ENCODE peak calls at places on chromosomes 5 and 9, in five cellular contexts. G is transverse colon, J is adrenal gland, Z is left lung, W is right lobe of liver. A is an unnamed sample. For H3K4me1, the result is how much of the 10 kb centered on the place peaks cover.

GRCh38 chr9:124802426-124802825 is 25.5 kb downstream of the OLFML2A start:
- DNase-seq in G (no peak), J (no peak), Z (peak), W (no peak), A (no peak)

GRCh38 chr9:92100237-92100911 is 14.8 kb downstream of the SPTLC1 start:
- DNase-seq in G (no peak), J (no peak), Z (no peak), W (no peak), A (no peak)

GRCh38 chr5:163306421-163306820 is 131.0 kb upstream of the CCNG1 start:
- DNase-seq in G (no peak), J (no peak), Z (no peak), W (no peak), A (no peak)

GRCh38 chr9:72442212-72442607 is 77.2 kb upstream of the ZFAND5 start:
- DNase-seq in G (no peak), J (no peak), Z (no peak), W (no peak), A (no peak)

GRCh38 chr9:121331992-121332685 is 37.9 kb downstream of the STOM start:
- DNase-seq in G (no peak), J (no peak), Z (no peak), W (no peak), A (no peak)

GRCh38 chr5:155729684-155730059 is 597.3 kb upstream of the SGCD start:
- DNase-seq in G (no peak), J (peak), Z (peak), W (no peak), A (no peak)

GRCh38 chr9:97045300-97045699 is 6.4 kb upstream of the CTSV start:
- DNase-seq in G (no peak), J (no peak), Z (no peak), W (no peak), A (no peak)

GRCh38 chr9:134935056-134936020 is 17.6 kb upstream of the FCN1 start:
- DNase-seq in G (no peak), J (no peak), Z (no peak), W (no peak), A (no peak)

GRCh38 chr9:114121445-114122151 is 22.5 kb upstream of the KIF12 start:
- DNase-seq in G (no peak), J (no peak), Z (peak), W (no peak), A (no peak)

GRCh38 chr9:80518441-80518840 is 946.7 kb downstream of the TLE4 start:
- DNase-seq in G (no peak), J (no peak), Z (no peak), W (no peak), A (no peak)

GRCh38 chr5:121937762-121938161 is 24.0 kb upstream of the SRFBP1 start:
- DNase-seq in G (no peak), J (no peak), Z (no peak), W (no peak), A (no peak)

GRCh38 chr5:74326571-74327338 is 313.8 kb downstream of the ENC1 start:
- DNase-seq in G (peak), J (no peak), Z (no peak), W (no peak), A (peak)

GRCh38 chr5:172855597-172856292 is 21.7 kb downstream of the ERGIC1 start:
- DNase-seq in G (no peak), J (peak), Z (no peak), W (peak), A (peak)

GRCh38 chr9:113210815-113211214 is 10.3 kb downstream of the FKBP15 start:
- DNase-seq in G (no peak), J (no peak), Z (no peak), W (no peak), A (peak)

GRCh38 chr5:147225938-147226337 is 8.9 kb upstream of the STK32A start:
- DNase-seq in G (no peak), J (no peak), Z (no peak), W (no peak), A (no peak)

GRCh38 chr9:130860458-130861316 is 25.6 kb downstream of the ABL1 start:
- DNase-seq in G (peak), J (peak), Z (peak), W (no peak), A (peak)

GRCh38 chr9:137110911-137111787 is 3.4 kb downstream of the DPP7 start:
- DNase-seq in G (no peak), J (no peak), Z (no peak), W (no peak), A (no peak)

GRCh38 chr9:82491604-82492003 is 503.0 kb downstream of the SPATA31D1 start:
- DNase-seq in G (no peak), J (no peak), Z (no peak), W (no peak), A (no peak)

GRCh38 chr9:131854906-131855504 is 115.1 kb upstream of the RAPGEF1 start:
- DNase-seq in G (no peak), J (peak), Z (no peak), W (no peak), A (no peak)

GRCh38 chr9:72292874-72293607 is 72.0 kb downstream of the ZFAND5 start:
- DNase-seq in G (peak), J (peak), Z (no peak), W (no peak), A (peak)

GRCh38 chr9:107465467-107466451 is 23.8 kb downstream of the KLF4 start:
- DNase-seq in G (peak), J (peak), Z (peak), W (peak), A (peak)

GRCh38 chr9:113558632-113559502 is 95.3 kb downstream of the RGS3 start:
- DNase-seq in G (peak), J (peak), Z (no peak), W (peak), A (peak)

GRCh38 chr9:113416149-113416726 is 5.7 kb downstream of the C9orf43 start:
- DNase-seq in G (no peak), J (no peak), Z (no peak), W (no peak), A (no peak)

GRCh38 chr5:6399978-6400910 is 21.9 kb upstream of the MED10 start:
- DNase-seq in G (no peak), J (no peak), Z (no peak), W (no peak), A (no peak)

GRCh38 chr5:114070093-114070722 is 291.7 kb upstream of the KCNN2 start:
- DNase-seq in G (no peak), J (no peak), Z (no peak), W (no peak), A (no peak)

GRCh38 chr5:122076669-122077450 is 1.2 kb downstream of the LOX start:
- DNase-seq in G (peak), J (peak), Z (peak), W (peak), A (peak)

GRCh38 chr5:122077451-122078115 is 476 bp downstream of the LOX start:
- DNase-seq in G (peak), J (no peak), Z (peak), W (no peak), A (no peak)

GRCh38 chr5:154683101-154683757 is 71.9 kb upstream of the LARP1 start:
- DNase-seq in G (no peak), J (no peak), Z (no peak), W (no peak), A (no peak)

GRCh38 chr9:129661029-129661428 is 4.4 kb upstream of the PRRX2 start:
- DNase-seq in G (no peak), J (no peak), Z (no peak), W (no peak), A (no peak)

GRCh38 chr5:113162770-113163169 is 186.2 kb downstream of the DCP2 start:
- DNase-seq in G (no peak), J (no peak), Z (no peak), W (no peak), A (no peak)

GRCh38 chr9:99515087-99515486 is 293.0 kb downstream of the SEC61B start:
- DNase-seq in G (no peak), J (no peak), Z (no peak), W (no peak), A (peak)

GRCh38 chr9:88571417-88571816 is 36.4 kb downstream of the NXNL2 start:
- DNase-seq in G (no peak), J (no peak), Z (no peak), W (no peak), A (no peak)

DNA sequence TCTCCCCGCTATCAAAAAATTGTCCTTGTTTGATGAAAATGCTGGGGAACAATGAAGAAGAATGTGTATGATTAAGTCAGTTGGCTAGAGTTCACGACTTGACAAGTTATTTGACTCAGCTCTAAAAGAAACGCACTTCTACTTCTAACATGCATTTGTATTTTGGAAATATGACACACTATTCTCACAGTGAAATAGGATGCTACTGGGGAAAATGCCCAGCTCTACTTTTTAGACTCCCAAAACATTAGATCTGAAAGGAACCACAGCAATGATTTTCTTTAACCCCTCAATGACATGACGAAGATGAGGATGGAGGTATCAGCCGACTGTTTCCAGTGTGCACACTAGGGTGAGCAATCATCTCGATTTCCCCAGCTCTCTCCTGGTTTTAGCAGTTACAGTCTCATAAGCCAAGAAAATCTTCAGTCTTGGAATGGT is 83.6 kb upstream of the PCSK1 start:
- DNase-seq in G (no peak), J (no peak), Z (no peak), W (no peak), A (no peak)
- TF ChIP-seq CTCF in G (no peak), J (no peak), Z (no peak), W (no peak), A (no peak)

DNA sequence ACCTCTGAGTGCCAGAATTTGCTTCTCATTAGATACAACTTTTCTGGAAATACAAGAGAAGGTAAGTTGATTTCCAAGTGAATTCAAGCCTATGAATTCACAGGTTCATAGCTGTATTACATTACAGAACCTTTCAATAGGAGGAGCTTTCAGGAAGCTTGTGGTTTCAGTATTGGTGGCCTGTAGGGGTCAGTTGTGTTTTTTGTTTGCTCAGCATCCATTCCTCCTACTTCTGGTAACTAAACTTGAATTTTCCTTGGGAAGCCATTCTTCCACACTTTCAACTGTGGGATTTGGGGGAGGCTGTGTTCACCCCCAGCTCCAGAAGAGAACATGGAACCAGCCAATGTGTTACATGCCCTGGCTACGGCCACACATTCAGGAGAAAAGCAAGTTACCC is 5.6 kb upstream of the CYSTM1 start:
- DNase-seq in G (no peak), J (no peak), Z (no peak), W (peak), A (no peak)
- H3K4me1 ChIP-seq in G (under half), J (under half), Z (under half), W (under half), A (under half)

DNA sequence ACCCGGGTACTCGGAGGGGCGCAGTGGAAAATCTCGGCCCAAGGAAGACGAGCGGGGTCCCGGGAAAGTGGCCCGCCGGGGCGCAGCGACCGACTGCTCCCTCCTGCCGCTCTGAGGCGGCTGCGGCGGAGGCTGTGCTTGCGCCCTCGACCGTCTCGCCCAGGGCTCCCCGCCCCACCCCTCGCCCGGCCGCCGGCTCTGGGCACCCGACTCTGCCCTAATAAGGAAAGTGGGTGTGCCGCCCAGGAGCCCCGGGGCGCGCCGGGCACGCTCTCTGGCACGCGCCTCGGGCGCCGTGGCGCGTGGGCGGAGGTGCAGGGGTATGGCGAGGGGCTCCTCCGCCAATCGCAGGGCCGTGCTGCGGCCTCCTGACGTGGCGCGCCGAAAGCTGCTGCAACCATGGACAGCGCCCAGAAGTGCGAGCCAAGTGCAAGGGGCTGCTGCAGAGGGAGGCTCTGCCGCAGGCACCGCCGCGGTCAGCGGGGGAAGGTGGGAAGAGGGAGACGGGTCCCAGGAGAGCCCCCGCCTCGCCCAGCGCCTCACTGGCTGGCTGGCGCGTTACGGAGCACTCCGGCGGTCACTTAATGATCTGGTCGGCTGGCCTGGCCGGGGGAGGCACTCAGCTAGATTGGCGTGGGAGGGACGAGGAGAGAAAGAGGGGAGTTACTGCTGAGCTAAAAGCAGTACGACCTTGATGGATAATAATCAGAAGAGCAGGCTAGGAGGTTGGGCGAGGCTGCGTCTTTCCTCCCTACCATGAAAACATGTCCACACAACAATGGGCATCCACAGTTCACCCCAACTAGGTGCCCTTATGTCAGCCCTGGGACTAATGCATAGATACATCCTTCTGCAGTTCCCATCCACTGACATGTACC is at the start of gene PRUNE2:
- DNase-seq in G (peak), J (peak), Z (peak), W (no peak), A (peak)
- H3K4me3 ChIP-seq in G (peak), J (no peak), Z (peak), W (no peak), A (peak)

GRCh38 chr5:59387127-59387526 is 506.4 kb downstream of the PDE4D start:
- DNase-seq in G (no peak), J (no peak), Z (no peak), W (no peak), A (no peak)

GRCh38 chr5:59391576-59391975 is 501.9 kb downstream of the PDE4D start:
- DNase-seq in G (no peak), J (no peak), Z (no peak), W (no peak), A (no peak)

GRCh38 chr5:59393585-59394289 is 499.8 kb downstream of the PDE4D start:
- DNase-seq in G (no peak), J (no peak), Z (no peak), W (no peak), A (no peak)

GRCh38 chr5:59390989-59391388 is 502.5 kb downstream of the PDE4D start:
- DNase-seq in G (no peak), J (no peak), Z (no peak), W (no peak), A (no peak)

GRCh38 chr5:59390074-59390659 is 503.4 kb downstream of the PDE4D start:
- DNase-seq in G (no peak), J (no peak), Z (no peak), W (no peak), A (peak)
- TF ChIP-seq CTCF in G (peak), J (peak), Z (peak), W (peak), A (peak)

DNA sequence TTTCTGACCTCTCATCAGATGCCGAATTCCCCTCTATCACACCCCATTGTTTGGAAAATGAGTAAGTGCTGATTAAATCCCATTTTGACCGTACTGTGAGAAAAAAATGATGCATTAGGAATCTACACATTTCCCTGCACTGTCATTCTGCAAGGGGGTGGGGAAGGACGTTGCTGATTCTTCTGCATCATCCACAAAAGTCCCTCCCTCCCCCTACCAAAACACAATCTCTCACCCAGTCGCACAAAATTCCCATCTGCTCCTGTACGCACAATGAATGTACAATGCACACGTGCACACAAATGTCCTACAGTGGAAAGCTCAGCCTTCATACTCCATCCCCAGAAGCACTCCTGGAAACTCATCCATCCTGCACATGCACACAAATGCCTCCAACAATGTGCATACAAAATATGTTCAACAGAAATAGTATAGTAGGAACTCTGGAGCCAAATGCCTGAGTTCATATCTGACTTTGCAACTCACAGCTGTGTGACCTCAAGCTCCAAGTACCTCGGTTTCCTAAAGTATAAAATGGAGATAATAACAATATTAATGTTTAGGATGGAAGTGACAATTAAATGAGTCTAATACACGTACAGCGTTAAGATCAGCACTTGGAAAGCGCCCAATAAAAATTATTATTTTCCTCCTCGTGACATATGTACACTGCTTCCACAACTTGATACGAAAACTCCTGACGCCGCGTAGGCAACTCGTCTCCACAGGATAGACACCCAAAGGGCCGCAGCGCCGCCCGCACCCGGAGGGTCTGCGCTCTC is 805 bp downstream of the TNIP1 start:
- DNase-seq in G (no peak), J (no peak), Z (no peak), W (no peak), A (no peak)
- H3K4me1 ChIP-seq in G (under half), J (under half), Z (half or more), W (under half), A (half or more)

GRCh38 chr9:37650873-37651768 is at the start of gene FRMPD1:
- DNase-seq in G (peak), J (peak), Z (peak), W (peak), A (peak)
- H3K4me3 ChIP-seq in G (peak), J (no peak), Z (peak), W (peak), A (peak)

DNA sequence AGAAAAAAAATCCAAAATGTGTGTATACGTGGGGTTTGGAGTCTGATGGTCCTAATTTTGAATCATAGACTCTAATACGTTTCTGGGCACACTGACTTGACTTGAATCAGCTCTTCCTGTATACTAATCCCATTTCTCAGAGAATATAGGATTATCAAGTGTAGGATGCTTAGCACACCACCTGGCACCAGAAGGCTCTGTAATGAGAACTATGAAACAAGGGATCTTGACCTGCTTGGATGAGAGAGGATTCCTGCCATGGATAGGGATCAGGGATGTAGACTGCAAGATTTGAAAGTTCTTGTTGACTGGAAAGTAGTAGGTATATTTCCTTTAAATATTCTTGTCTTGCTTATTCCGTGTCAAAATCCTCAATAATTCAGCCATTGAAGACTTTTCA is 7.8 kb downstream of the HSPA4 start:
- DNase-seq in G (no peak), J (no peak), Z (no peak), W (no peak), A (no peak)
- TF ChIP-seq CTCF in G (no peak), J (no peak), Z (no peak), W (no peak), A (no peak)

GRCh38 chr5:134374234-134374633 is 2.9 kb downstream of the UBE2B start:
- DNase-seq in G (no peak), J (no peak), Z (no peak), W (no peak), A (no peak)

GRCh38 chr5:134371834-134372340 is 518 bp downstream of the UBE2B start:
- DNase-seq in G (peak), J (peak), Z (peak), W (peak), A (peak)

GRCh38 chr5:134365604-134366003 is 1.4 kb downstream of the CDKL3 start:
- DNase-seq in G (no peak), J (no peak), Z (no peak), W (no peak), A (no peak)

GRCh38 chr5:134370871-134371833 is at the start of gene UBE2B:
- DNase-seq in G (peak), J (peak), Z (peak), W (peak), A (peak)

DNA sequence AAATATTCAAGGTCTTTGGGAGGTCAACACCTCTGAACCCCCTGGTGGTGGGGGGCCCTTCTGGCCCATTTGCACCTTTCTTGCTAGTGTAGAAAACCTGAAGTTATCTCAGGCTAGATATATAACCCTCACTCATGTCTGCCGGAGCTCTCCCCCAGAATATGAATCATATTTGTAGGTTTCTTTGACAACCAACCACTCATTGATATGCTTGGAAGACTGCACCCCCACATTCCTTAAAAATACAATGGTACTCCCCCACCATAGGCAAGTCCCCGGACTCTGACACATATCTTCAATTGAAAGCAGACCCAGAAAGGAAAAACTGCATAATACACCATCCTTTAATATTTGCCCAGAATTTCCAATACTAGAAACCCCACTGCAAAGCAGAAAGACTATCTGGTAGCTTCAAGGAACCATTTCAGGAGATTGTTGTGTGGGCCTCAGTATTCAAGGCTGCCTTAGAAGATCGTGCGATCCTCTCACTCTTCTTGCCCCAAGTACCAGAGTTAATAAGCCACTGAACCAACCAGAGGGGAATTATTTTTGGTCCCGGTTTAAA is 981 bp upstream of the UBE2B start:
- DNase-seq in G (no peak), J (no peak), Z (no peak), W (no peak), A (no peak)
- H3K4me1 ChIP-seq in G (under half), J (under half), Z (half or more), W (under half), A (under half)